ENCODE peak calls at places on chromosomes 12 and 14, in six cellular contexts. Z is endodermal cell, R is posterior cingulate gyrus, W is AG10803, K is fibroblast of pulmonary artery, C is frontal cortex. A is an unnamed sample.

GRCh38 chr12:95096852-95097251 is 23.4 kb upstream of the NR2C1 start:
- DNase-seq in Z (no peak), C (peak), W (peak), K (peak), R (peak), A (no peak)

GRCh38 chr12:64735447-64735846 is 23.8 kb downstream of the GNS start:
- DNase-seq in R (no peak), C (no peak), Z (no peak), K (no peak), W (no peak), A (no peak)

GRCh38 chr12:7060353-7060954 is at the start of gene C1S:
- DNase-seq in R (no peak), K (peak), C (peak), W (peak), Z (peak), A (peak)

GRCh38 chr14:21054123-21054767 is 3.4 kb upstream of the RNASE8 start:
- DNase-seq in R (no peak), Z (no peak), W (no peak), C (no peak), K (no peak), A (no peak)

GRCh38 chr12:45540661-45541341 is 188.7 kb upstream of the ARID2 start:
- DNase-seq in K (no peak), C (no peak), Z (no peak), R (no peak), W (no peak), A (no peak)

GRCh38 chr14:97458302-97459137 is 661.3 kb downstream of the VRK1 start:
- DNase-seq in C (peak), R (no peak), K (no peak), Z (peak), W (peak), A (peak)

GRCh38 chr14:81273521-81273920 is 52.8 kb upstream of the GTF2A1 start:
- DNase-seq in C (no peak), W (no peak), Z (peak), R (no peak), K (no peak), A (peak)

GRCh38 chr12:98799411-98799810 is 154.3 kb downstream of the APAF1 start:
- DNase-seq in R (no peak), W (no peak), C (no peak), K (no peak), Z (peak), A (no peak)

GRCh38 chr14:105700622-105701288 is 174.4 kb downstream of the TMEM121 start:
- DNase-seq in R (no peak), K (no peak), W (no peak), Z (no peak), C (no peak), A (no peak)

GRCh38 chr12:77796775-77797174 is 33.9 kb upstream of the NAV3 start:
- DNase-seq in C (no peak), R (no peak), W (peak), K (peak), Z (no peak), A (no peak)

GRCh38 chr14:28083456-28083855 is 683.1 kb upstream of the FOXG1 start:
- DNase-seq in K (no peak), C (no peak), W (no peak), R (no peak), Z (no peak), A (no peak)

GRCh38 chr12:71385155-71385554 is 54.4 kb upstream of the LGR5 start:
- DNase-seq in C (no peak), W (no peak), R (no peak), Z (no peak), K (no peak), A (no peak)

GRCh38 chr14:62077676-62078261 is 315.5 kb downstream of the SNAPC1 start:
- DNase-seq in R (no peak), K (no peak), Z (no peak), W (no peak), C (no peak), A (no peak)

GRCh38 chr14:93717222-93717967 is 70.9 kb downstream of the PRIMA1 start:
- DNase-seq in K (no peak), W (no peak), Z (peak), C (no peak), R (no peak), A (peak)

GRCh38 chr12:79397609-79398008 is 293.2 kb downstream of the PAWR start:
- DNase-seq in R (no peak), W (no peak), Z (no peak), C (no peak), K (no peak), A (no peak)

GRCh38 chr12:132460571-132460970 is 29.4 kb upstream of the FBRSL1 start:
- DNase-seq in C (no peak), K (peak), R (no peak), W (no peak), Z (peak), A (no peak)

GRCh38 chr12:112331891-112332290 is 50.3 kb downstream of the HECTD4 start:
- DNase-seq in Z (no peak), K (no peak), W (no peak), R (no peak), C (no peak), A (no peak)

GRCh38 chr14:98984719-98985041 is 287.3 kb downstream of the BCL11B start:
- DNase-seq in K (no peak), W (no peak), R (no peak), C (no peak), Z (peak), A (no peak)

GRCh38 chr12:51247523-51248206 is 9.0 kb downstream of the DAZAP2 start:
- DNase-seq in C (no peak), Z (peak), W (no peak), R (no peak), K (no peak), A (peak)

GRCh38 chr12:54141534-54142475 is 47.0 kb downstream of the SMUG1 start:
- DNase-seq in K (peak), W (peak), R (no peak), Z (no peak), C (no peak), A (no peak)